ENCODE peak calls at places on chromosomes 11 and 22, in eight cellular contexts. P is stimulated activated CD4-positive, alpha-beta T cell treated with anti-CD3 and anti-CD28 coated beads, Interleukin-2, amount 100 ng/mL, for 24 hours; F is upper lobe of right lung; Z is NCI-H1092 treated with DMSO at 0.1 percent for 48 hours; M is sciatic nerve; E is GM12878; U is NCI-H2107; Y is coronary artery. S is an unnamed sample.

GRCh38 chr11:92852946-92853345 is 116.5 kb upstream of the MTNR1B start:
- DNase-seq in M (no peak), Y (no peak), Z (peak), U (no peak), P (no peak), F (peak), E (no peak), S (peak)

GRCh38 chr11:44223261-44223660 is 86.7 kb downstream of the ALX4 start:
- DNase-seq in M (no peak), F (no peak), Z (no peak), E (no peak), P (no peak), Y (no peak), U (no peak), S (no peak)

GRCh38 chr11:14424096-14424495 is 65.1 kb upstream of the RRAS2 start:
- DNase-seq in F (no peak), E (no peak), U (no peak), M (no peak), Y (no peak), Z (no peak), P (no peak), S (no peak)

GRCh38 chr11:75162954-75163353 is 12.0 kb downstream of the SLCO2B1 start:
- DNase-seq in F (no peak), Y (no peak), P (no peak), U (no peak), M (no peak), Z (no peak), E (no peak), S (no peak)

GRCh38 chr11:78741794-78742193 is 167.1 kb upstream of the NARS2 start:
- DNase-seq in E (no peak), Y (no peak), M (no peak), U (no peak), F (no peak), Z (no peak), P (no peak), S (no peak)

GRCh38 chr11:62909107-62909894 is 11.9 kb downstream of the CHRM1 start:
- DNase-seq in U (no peak), Y (no peak), M (peak), Z (peak), P (no peak), E (no peak), F (peak), S (peak)

GRCh38 chr11:122733301-122733686 is 77.8 kb downstream of the UBASH3B start:
- DNase-seq in M (peak), Y (no peak), E (no peak), P (no peak), Z (peak), F (no peak), U (no peak), S (peak)

GRCh38 chr22:46110215-46110614 is 40.1 kb upstream of the PPARA start:
- DNase-seq in Z (no peak), P (no peak), M (no peak), F (no peak), Y (no peak), E (no peak), U (no peak), S (no peak)

GRCh38 chr11:77502501-77502900 is 28.6 kb upstream of the PAK1 start:
- DNase-seq in Y (no peak), Z (no peak), M (no peak), E (no peak), F (no peak), P (no peak), U (no peak), S (no peak)

GRCh38 chr11:130873766-130874165 is 42.5 kb downstream of the SNX19 start:
- DNase-seq in P (no peak), M (no peak), F (no peak), E (no peak), U (no peak), Y (no peak), Z (no peak), S (no peak)

GRCh38 chr22:45769569-45770210 is 98.1 kb downstream of the ATXN10 start:
- DNase-seq in Z (no peak), F (no peak), E (no peak), M (no peak), U (no peak), P (no peak), Y (no peak), S (no peak)

GRCh38 chr22:30569674-30570202 is 4.7 kb downstream of the GAL3ST1 start:
- DNase-seq in Z (no peak), U (no peak), E (no peak), P (no peak), M (no peak), F (no peak), Y (no peak), S (no peak)

GRCh38 chr11:65571940-65572339 is 398 bp upstream of the FAM89B start:
- DNase-seq in F (no peak), Y (no peak), E (no peak), Z (peak), P (no peak), U (no peak), M (no peak), S (no peak)

GRCh38 chr11:135075740-135076139 is 663.7 kb upstream of the B3GAT1 start:
- DNase-seq in F (peak), Y (peak), U (no peak), Z (no peak), E (no peak), M (peak), P (peak), S (peak)

GRCh38 chr11:70908223-70908622 is 344.2 kb downstream of the SHANK2 start:
- DNase-seq in E (no peak), Z (no peak), Y (no peak), M (no peak), U (no peak), P (no peak), F (peak), S (no peak)

GRCh38 chr11:67596753-67597300 is 9.9 kb upstream of the NDUFV1 start:
- DNase-seq in E (no peak), F (no peak), Z (no peak), M (no peak), P (no peak), U (no peak), Y (no peak), S (no peak)

GRCh38 chr11:102427068-102427467 is 25.5 kb downstream of the TMEM123 start:
- DNase-seq in P (no peak), Z (no peak), E (no peak), Y (no peak), U (no peak), M (no peak), F (no peak), S (no peak)

GRCh38 chr11:47514825-47515647 is 37.9 kb downstream of the CELF1 start:
- DNase-seq in E (no peak), Z (no peak), P (peak), Y (no peak), U (no peak), F (no peak), M (no peak), S (no peak)